ENCODE peak calls at places on chromosomes 12 and 14, in five cellular contexts. H is mesenchymal stem cell, F is Karpas-422, I is endothelial cell of umbilical vein, T is HepG2. A is an unnamed sample. For H3K4me1 and H3K27me3, the result is how much of the 10 kb centered on the place peaks cover.

GRCh38 chr12:104352106-104352713 is 48.7 kb downstream of the EID3 start:
- DNase-seq in H (no peak), F (no peak), I (no peak), T (no peak), A (peak)

GRCh38 chr14:70567791-70568190 is 32.7 kb downstream of the MED6 start:
- DNase-seq in H (peak), F (peak), I (peak), T (peak), A (peak)

GRCh38 chr12:50458606-50459005 is 46.2 kb upstream of the DIP2B start:
- DNase-seq in H (no peak), F (no peak), I (no peak), T (no peak), A (no peak)

GRCh38 chr12:127987199-127987901 is 279.6 kb upstream of the TMEM132C start:
- DNase-seq in H (no peak), F (no peak), I (no peak), T (no peak), A (no peak)

GRCh38 chr12:68864604-68865003 is 56.6 kb downstream of the MDM2 start:
- DNase-seq in H (no peak), F (no peak), I (no peak), T (no peak), A (no peak)

GRCh38 chr14:68791078-68791983 is 1.5 kb downstream of the ZFP36L1 start:
- DNase-seq in H (peak), F (peak), I (peak), T (no peak), A (no peak)

GRCh38 chr12:52291267-52291935 is at the start of gene KRT81:
- DNase-seq in H (no peak), F (no peak), I (no peak), T (no peak), A (no peak)

GRCh38 chr12:40730281-40730680 is 38.0 kb downstream of the CNTN1 start:
- DNase-seq in H (no peak), F (no peak), I (no peak), T (no peak), A (no peak)

GRCh38 chr12:50862316-50862715 is 19.6 kb downstream of the TMPRSS12 start:
- DNase-seq in H (peak), F (no peak), I (no peak), T (no peak), A (no peak)

GRCh38 chr12:2930865-2931264 is 28.3 kb upstream of the TEAD4 start:
- DNase-seq in H (no peak), F (no peak), I (peak), T (no peak), A (no peak)

GRCh38 chr12:115103884-115104883 is 420.2 kb upstream of the TBX3 start:
- DNase-seq in H (peak), F (no peak), I (no peak), T (no peak), A (peak)

GRCh38 chr12:113302925-113303640 is 31.8 kb downstream of the SLC8B1 start:
- DNase-seq in H (no peak), F (no peak), I (no peak), T (no peak), A (no peak)

GRCh38 chr12:53736602-53737493 is 9.6 kb upstream of the CALCOCO1 start:
- DNase-seq in H (no peak), F (no peak), I (no peak), T (no peak), A (no peak)

GRCh38 chr14:37590096-37590809 is 4.8 kb downstream of the FOXA1 start:
- DNase-seq in H (peak), F (no peak), I (no peak), T (no peak), A (no peak)

GRCh38 chr12:54041097-54041690 is 8.3 kb downstream of the HOXC5 start:
- DNase-seq in H (no peak), F (no peak), I (no peak), T (no peak), A (no peak)

GRCh38 chr12:13258717-13259119 is 62.2 kb downstream of the EMP1 start:
- DNase-seq in H (no peak), F (no peak), I (no peak), T (no peak), A (no peak)

GRCh38 chr14:43003845-43004244 is 1397.2 kb downstream of the LRFN5 start:
- DNase-seq in H (no peak), F (peak), I (no peak), T (peak), A (no peak)

GRCh38 chr14:74568380-74568649 is 43.7 kb downstream of the LTBP2 start:
- DNase-seq in H (no peak), F (no peak), I (no peak), T (no peak), A (no peak)

GRCh38 chr14:35240233-35240632 is 51.9 kb upstream of the PSMA6 start:
- DNase-seq in H (no peak), F (no peak), I (no peak), T (no peak), A (no peak)

GRCh38 chr14:41285193-41285748 is 321.4 kb upstream of the LRFN5 start:
- DNase-seq in H (peak), F (peak), I (no peak), T (peak), A (peak)

GRCh38 chr12:1584326-1584725 is 10.1 kb downstream of the FBXL14 start:
- DNase-seq in H (no peak), F (no peak), I (no peak), T (no peak), A (no peak)

GRCh38 chr14:75213172-75213571 is 36.8 kb upstream of the TMED10 start:
- DNase-seq in H (no peak), F (no peak), I (no peak), T (no peak), A (no peak)

GRCh38 chr12:8687846-8688601 is 9.8 kb upstream of the RIMKLB start:
- DNase-seq in H (peak), F (no peak), I (peak), T (no peak), A (peak)

GRCh38 chr12:110688446-110689001 is 391 bp downstream of the HVCN1 start:
- DNase-seq in H (no peak), F (no peak), I (peak), T (no peak), A (no peak)

GRCh38 chr12:62799126-62799736 is 135.7 kb downstream of the PPM1H start:
- DNase-seq in H (peak), F (peak), I (peak), T (peak), A (peak)

GRCh38 chr12:55068416-55069010 is 48.7 kb downstream of the NEUROD4 start:
- DNase-seq in H (peak), F (peak), I (peak), T (peak), A (peak)

GRCh38 chr12:54421175-54421872 is 2.3 kb upstream of the ITGA5 start:
- DNase-seq in H (peak), F (no peak), I (peak), T (no peak), A (no peak)

GRCh38 chr12:25005376-25005775 is 56.5 kb upstream of the BCAT1 start:
- DNase-seq in H (no peak), F (peak), I (no peak), T (no peak), A (no peak)

GRCh38 chr12:78035913-78036658 is 205.4 kb downstream of the NAV3 start:
- DNase-seq in H (no peak), F (no peak), I (no peak), T (no peak), A (no peak)

GRCh38 chr12:89517648-89518047 is 6.9 kb downstream of the GALNT4 start:
- DNase-seq in H (no peak), F (no peak), I (no peak), T (no peak), A (no peak)

GRCh38 chr12:82605115-82605514 is 81.6 kb upstream of the TMTC2 start:
- DNase-seq in H (no peak), F (no peak), I (no peak), T (no peak), A (no peak)

GRCh38 chr12:57522019-57522886 is at the start of gene MBD6:
- DNase-seq in H (peak), F (peak), I (peak), T (peak), A (peak)

GRCh38 chr12:57524814-57525614 is 2.4 kb downstream of the MBD6 start:
- DNase-seq in H (no peak), F (no peak), I (no peak), T (no peak), A (no peak)

GRCh38 chr12:57521475-57522018 is 1.1 kb upstream of the MBD6 start:
- DNase-seq in H (peak), F (no peak), I (no peak), T (peak), A (peak)

GRCh38 chr12:57523706-57524614 is 1.3 kb downstream of the MBD6 start:
- DNase-seq in H (no peak), F (peak), I (no peak), T (no peak), A (no peak)

DNA sequence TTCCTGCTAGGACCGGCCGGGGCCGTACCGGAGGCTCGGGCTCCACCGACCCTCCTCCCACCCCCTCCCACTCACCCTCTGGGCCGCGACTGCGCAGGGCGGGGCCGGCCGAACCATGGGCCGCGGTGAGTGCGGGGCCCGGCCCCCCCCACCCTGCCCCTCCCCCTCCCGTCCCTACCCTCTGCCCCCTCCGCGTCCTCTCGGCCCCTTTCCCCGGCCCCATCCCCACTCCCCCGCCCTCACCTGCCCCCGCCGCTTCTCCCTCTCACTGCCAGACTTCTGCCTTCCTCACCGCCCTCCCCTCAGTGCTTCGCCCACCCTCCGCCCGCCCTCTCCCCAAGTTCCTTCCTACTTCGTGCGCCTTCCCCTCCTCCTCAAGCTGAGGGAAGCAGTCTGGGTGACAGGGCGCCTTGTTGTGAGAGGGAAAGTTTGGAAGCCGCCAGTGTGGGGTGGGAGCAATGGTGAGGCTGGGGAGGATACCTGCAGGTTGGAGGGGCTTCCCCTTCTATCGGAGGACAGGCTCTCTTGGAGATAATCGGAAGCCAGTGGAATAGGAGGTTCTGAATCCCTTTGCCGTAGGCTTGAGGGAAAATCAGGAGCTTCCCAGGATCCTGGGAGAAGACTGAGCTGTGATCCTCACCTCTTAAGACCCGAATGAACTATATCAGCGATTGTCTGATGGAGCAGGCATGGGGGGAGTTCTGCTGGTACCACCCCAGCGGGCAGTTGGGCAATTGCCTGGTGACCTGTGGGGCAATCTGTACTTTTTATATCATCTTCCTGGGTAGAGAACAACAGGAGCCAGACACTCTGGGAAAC is 472 bp downstream of the MBD6 start:
- DNase-seq in H (peak), F (peak), I (peak), T (no peak), A (peak)
- H3K4me1 ChIP-seq in H (under half), F (half or more), I (under half), T (under half), A (under half)

DNA sequence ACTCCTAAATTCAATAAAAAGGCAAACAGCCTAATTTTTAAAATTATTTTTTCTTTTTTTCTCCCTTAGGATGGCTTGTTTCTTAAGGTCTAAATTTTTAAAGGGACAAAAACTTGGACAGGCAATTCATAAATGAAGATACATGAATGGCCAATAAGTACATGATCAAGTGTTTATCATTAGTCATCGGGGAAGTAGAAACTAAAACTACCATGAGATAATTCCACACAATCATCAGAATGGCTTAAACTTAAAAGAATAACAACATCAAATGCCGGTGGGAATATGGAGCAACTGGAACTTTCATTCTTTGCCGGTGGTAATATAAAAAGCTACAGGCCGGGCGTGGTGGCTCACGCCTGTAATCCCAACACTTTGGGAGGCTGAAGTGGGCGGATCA is 29.1 kb downstream of the MOK start:
- DNase-seq in H (no peak), F (no peak), I (no peak), T (no peak), A (no peak)
- H2AFZ ChIP-seq in H (no peak), F (no peak), I (no peak), T (no peak), A (no peak)

DNA sequence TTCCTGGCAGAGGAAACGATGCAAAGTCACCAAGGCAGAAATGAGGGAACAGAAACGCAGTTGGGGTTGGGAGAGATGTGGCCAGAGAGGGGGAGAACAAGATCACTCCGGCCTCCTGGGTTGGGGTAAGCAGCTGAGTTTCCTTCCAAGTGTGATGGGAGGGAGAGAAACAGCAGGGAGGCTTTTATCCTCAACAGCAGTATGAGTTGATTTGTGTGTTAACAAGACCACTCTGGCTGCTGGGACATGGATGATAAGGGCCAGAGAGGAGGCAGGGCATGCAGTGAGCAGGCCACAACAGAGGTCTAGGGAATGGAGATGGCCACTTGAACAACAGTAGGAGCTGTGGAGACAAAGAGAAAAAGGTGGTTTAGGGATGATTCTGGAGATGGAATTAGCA is 66.8 kb downstream of the GLRX5 start:
- DNase-seq in H (no peak), F (no peak), I (no peak), T (no peak), A (no peak)
- H3K27me3 ChIP-seq in H (under half), F (under half), I (under half), T (under half), A (under half)

DNA sequence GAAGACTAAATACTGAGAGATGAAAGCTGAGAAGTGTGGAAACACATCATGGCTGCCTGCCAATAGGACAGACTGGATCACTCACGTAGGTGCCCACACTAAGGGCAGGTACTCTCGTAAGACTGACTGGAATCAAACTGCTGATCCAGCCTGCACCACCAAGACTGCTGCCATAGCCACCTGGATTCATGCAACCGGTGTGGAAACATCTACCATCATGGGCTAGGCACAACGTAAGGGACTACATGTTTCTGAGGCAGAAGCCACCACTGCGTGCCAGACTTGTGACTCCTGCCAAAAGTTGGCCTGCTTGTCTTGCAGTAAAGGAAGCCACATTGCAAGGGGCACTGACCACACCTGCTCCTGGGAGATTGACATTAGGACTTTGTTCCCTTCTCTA is 3.8 kb downstream of the POMT2 start:
- DNase-seq in H (no peak), F (no peak), I (no peak), T (no peak), A (no peak)
- H3K4me1 ChIP-seq in H (under half), F (under half), I (under half), T (half or more), A (under half)

DNA sequence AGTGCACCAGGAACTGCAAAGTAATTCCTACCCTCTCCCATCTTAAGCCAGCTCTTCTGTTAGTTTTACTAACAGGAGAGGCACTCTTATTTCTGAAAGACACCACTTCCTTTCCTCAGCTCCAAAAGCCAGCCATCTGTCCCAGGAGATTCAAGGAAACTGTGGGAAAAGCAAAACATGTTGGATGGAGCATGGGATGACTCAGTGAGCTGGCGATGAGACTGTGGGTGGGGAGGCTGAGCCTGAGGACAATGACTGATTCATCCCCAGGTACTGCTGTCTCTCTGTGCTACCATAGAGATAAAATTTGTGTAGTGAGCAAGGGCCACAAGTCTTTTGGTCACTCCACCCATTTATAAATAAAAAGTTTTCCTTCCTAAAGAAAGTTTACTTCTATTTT is 141.4 kb downstream of the MYRFL start:
- DNase-seq in H (peak), F (no peak), I (no peak), T (peak), A (peak)
- H2AFZ ChIP-seq in H (no peak), F (peak), I (no peak), T (no peak), A (no peak)

DNA sequence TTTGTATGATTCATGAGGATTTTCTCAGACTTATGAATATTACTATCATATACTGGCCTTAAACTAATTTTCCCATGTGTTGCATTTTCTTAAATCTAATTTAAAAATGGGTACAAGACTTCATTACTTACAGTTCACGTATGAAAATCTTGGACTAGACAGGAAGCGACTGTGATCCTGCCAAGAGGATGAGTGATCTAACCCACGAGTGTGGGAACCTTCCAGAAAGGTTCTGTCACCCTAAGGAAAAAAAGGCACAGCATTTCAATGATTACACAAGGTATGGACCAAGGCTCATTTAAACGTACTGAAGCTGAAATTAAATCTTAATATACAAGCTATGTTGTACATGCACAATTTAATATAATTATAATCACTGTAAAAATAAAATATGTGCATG is 293.5 kb upstream of the DIO2 start:
- DNase-seq in H (no peak), F (no peak), I (no peak), T (no peak), A (no peak)
- H3K27me3 ChIP-seq in H (under half), F (under half), I (under half), T (under half), A (under half)

DNA sequence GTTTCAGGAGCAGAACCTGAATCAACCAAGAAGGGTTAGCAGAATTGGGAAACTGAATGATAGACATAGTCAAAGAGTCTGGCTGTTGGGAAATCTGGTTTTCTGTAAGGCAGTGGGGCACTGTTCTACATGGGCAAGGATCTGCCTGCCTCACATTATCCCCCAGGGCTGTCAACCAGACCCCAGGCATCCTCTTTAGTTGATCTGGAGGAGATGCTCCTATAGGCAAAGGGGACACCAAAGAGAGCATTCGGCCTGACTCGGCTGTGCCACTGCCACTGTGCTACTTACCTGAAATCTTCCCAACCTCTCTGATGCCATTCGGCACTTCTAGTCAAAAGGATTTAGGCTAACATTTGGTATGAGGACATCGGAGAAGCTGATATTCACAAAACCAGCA is 4.1 kb downstream of the ISCU start:
- DNase-seq in H (no peak), F (no peak), I (no peak), T (no peak), A (no peak)
- H3K4me1 ChIP-seq in H (under half), F (under half), I (under half), T (under half), A (under half)

GRCh38 chr14:100851586-100851916 is 25.6 kb downstream of the MEG3 start:
- DNase-seq in H (no peak), F (no peak), I (no peak), T (no peak), A (no peak)
- H2AFZ ChIP-seq in H (no peak), F (no peak), I (no peak), T (no peak), A (no peak)

GRCh38 chr12:130856088-130856487 is 15.8 kb upstream of the RAN start:
- DNase-seq in H (no peak), F (no peak), I (no peak), T (no peak), A (no peak)
- H3K27me3 ChIP-seq in H (under half), F (under half), I (under half), T (under half), A (under half)

A was measured in hepatocyte.